ENCODE peak calls at places on chromosomes 3 and 15, in seven cellular contexts. S is left ventricle myocardium inferior, Z is osteoblast, N is right atrium auricular region, T is prostate gland, F is GM23338, Q is heart left ventricle. V is an unnamed sample.

GRCh38 chr15:77276096-77276495 is 143.8 kb downstream of the PEAK1 start:
- DNase-seq in S (no peak), Z (no peak), N (no peak), T (no peak), F (no peak), Q (no peak), V (no peak)

GRCh38 chr3:5006755-5007202 is 27.5 kb downstream of the BHLHE40 start:
- DNase-seq in S (no peak), Z (no peak), N (no peak), T (no peak), F (no peak), Q (no peak), V (no peak)

GRCh38 chr3:50428007-50428633 is 68.8 kb upstream of the TMEM115 start:
- DNase-seq in S (no peak), Z (no peak), N (no peak), T (no peak), F (no peak), Q (no peak), V (no peak)

GRCh38 chr3:66466606-66467270 is 34.1 kb downstream of the LRIG1 start:
- DNase-seq in S (no peak), Z (no peak), N (no peak), T (no peak), F (no peak), Q (no peak), V (no peak)

GRCh38 chr3:114775395-114775794 is 371.7 kb downstream of the ZBTB20 start:
- DNase-seq in S (no peak), Z (no peak), N (no peak), T (no peak), F (no peak), Q (no peak), V (no peak)

GRCh38 chr3:14146381-14147062 is 21.7 kb downstream of the TMEM43 start:
- DNase-seq in S (no peak), Z (peak), N (peak), T (no peak), F (no peak), Q (peak), V (no peak)

GRCh38 chr3:123286308-123287023 is 84.7 kb downstream of the SEC22A start:
- DNase-seq in S (no peak), Z (peak), N (peak), T (no peak), F (peak), Q (no peak), V (no peak)

GRCh38 chr3:46089237-46090011 is 62.1 kb upstream of the XCR1 start:
- DNase-seq in S (peak), Z (peak), N (peak), T (no peak), F (no peak), Q (peak), V (peak)

GRCh38 chr3:161069441-161070251 is 35.5 kb downstream of the B3GALNT1 start:
- DNase-seq in S (no peak), Z (peak), N (no peak), T (peak), F (no peak), Q (no peak), V (no peak)

GRCh38 chr15:25989327-25989726 is 126.2 kb upstream of the ATP10A start:
- DNase-seq in S (no peak), Z (no peak), N (no peak), T (no peak), F (peak), Q (no peak), V (no peak)

GRCh38 chr15:52153900-52154895 is 37.0 kb downstream of the GNB5 start:
- DNase-seq in S (no peak), Z (no peak), N (peak), T (no peak), F (no peak), Q (no peak), V (no peak)

GRCh38 chr3:46930945-46931403 is 45.6 kb downstream of the CCDC12 start:
- DNase-seq in S (no peak), Z (no peak), N (no peak), T (no peak), F (no peak), Q (no peak), V (peak)

GRCh38 chr15:38207591-38207990 is 45.0 kb upstream of the SPRED1 start:
- DNase-seq in S (no peak), Z (no peak), N (no peak), T (no peak), F (no peak), Q (no peak), V (no peak)

GRCh38 chr3:1010228-1010627 is 82.6 kb upstream of the CNTN6 start:
- DNase-seq in S (no peak), Z (no peak), N (no peak), T (no peak), F (no peak), Q (no peak), V (no peak)

GRCh38 chr15:62782100-62782791 is 260.3 kb upstream of the TPM1 start:
- DNase-seq in S (peak), Z (peak), N (peak), T (peak), F (peak), Q (peak), V (peak)

GRCh38 chr3:48215466-48215865 is 7.8 kb upstream of the CAMP start:
- DNase-seq in S (peak), Z (peak), N (peak), T (peak), F (no peak), Q (peak), V (peak)

GRCh38 chr3:55750525-55750924 is 263.4 kb upstream of the WNT5A start:
- DNase-seq in S (no peak), Z (peak), N (no peak), T (peak), F (no peak), Q (no peak), V (no peak)

GRCh38 chr15:78405336-78405924 is 32.6 kb upstream of the IREB2 start:
- DNase-seq in S (no peak), Z (no peak), N (no peak), T (no peak), F (peak), Q (no peak), V (no peak)

GRCh38 chr3:184937611-184938010 is 125.6 kb downstream of the VPS8 start:
- DNase-seq in S (no peak), Z (no peak), N (no peak), T (no peak), F (no peak), Q (no peak), V (no peak)

GRCh38 chr3:52551118-52551517 is 14.7 kb downstream of the UQCC5 start:
- DNase-seq in S (no peak), Z (no peak), N (no peak), T (no peak), F (no peak), Q (no peak), V (no peak)

GRCh38 chr15:83653639-83654378 is at the start of gene ADAMTSL3:
- DNase-seq in S (peak), Z (peak), N (peak), T (peak), F (peak), Q (peak), V (no peak)

GRCh38 chr3:188786424-188786823 is 385.3 kb upstream of the TPRG1 start:
- DNase-seq in S (no peak), Z (no peak), N (no peak), T (no peak), F (no peak), Q (no peak), V (no peak)

GRCh38 chr3:32198714-32199113 is 39.8 kb upstream of the CMTM8 start:
- DNase-seq in S (no peak), Z (no peak), N (no peak), T (no peak), F (no peak), Q (no peak), V (no peak)

GRCh38 chr3:32203854-32204253 is 34.6 kb upstream of the CMTM8 start:
- DNase-seq in S (no peak), Z (no peak), N (no peak), T (no peak), F (no peak), Q (no peak), V (no peak)

GRCh38 chr3:32200490-32200889 is 38.0 kb upstream of the CMTM8 start:
- DNase-seq in S (peak), Z (no peak), N (peak), T (no peak), F (no peak), Q (peak), V (peak)

GRCh38 chr3:32202496-32202895 is 36.0 kb upstream of the CMTM8 start:
- DNase-seq in S (no peak), Z (no peak), N (no peak), T (no peak), F (no peak), Q (no peak), V (no peak)

GRCh38 chr3:32200991-32201758 is 37.3 kb upstream of the CMTM8 start:
- DNase-seq in S (peak), Z (no peak), N (no peak), T (no peak), F (no peak), Q (peak), V (no peak)
- H3K27ac ChIP-seq in S (peak), Z (no peak), N (peak), T (no peak), F (no peak), Q (peak), V (peak)

GRCh38 chr15:48330045-48330840 is 986 bp upstream of the DUT start:
- DNase-seq in S (no peak), Z (peak), N (no peak), T (no peak), F (peak), Q (no peak), V (no peak)
- H3K4me3 ChIP-seq in S (peak), Z (peak), N (peak), T (peak), F (peak), Q (peak), V (peak)

GRCh38 chr3:127288343-127288742 is 497 bp upstream of the PRR20G start:
- DNase-seq in S (no peak), Z (no peak), N (no peak), T (no peak), F (no peak), Q (no peak), V (no peak)
- H3K27ac ChIP-seq in S (no peak), Z (no peak), N (no peak), T (no peak), F (no peak), Q (no peak), V (no peak)

GRCh38 chr3:178044320-178044719 is 491.9 kb upstream of the KCNMB2 start:
- DNase-seq in S (no peak), Z (no peak), N (no peak), T (no peak), F (no peak), Q (no peak), V (no peak)

GRCh38 chr3:178043084-178043483 is 493.2 kb upstream of the KCNMB2 start:
- DNase-seq in S (no peak), Z (no peak), N (no peak), T (no peak), F (no peak), Q (no peak), V (no peak)

GRCh38 chr3:178036745-178037144 is 499.5 kb upstream of the KCNMB2 start:
- DNase-seq in S (no peak), Z (peak), N (no peak), T (no peak), F (no peak), Q (no peak), V (no peak)

GRCh38 chr3:178047496-178047895 is 488.7 kb upstream of the KCNMB2 start:
- DNase-seq in S (no peak), Z (no peak), N (no peak), T (no peak), F (no peak), Q (no peak), V (no peak)

DNA sequence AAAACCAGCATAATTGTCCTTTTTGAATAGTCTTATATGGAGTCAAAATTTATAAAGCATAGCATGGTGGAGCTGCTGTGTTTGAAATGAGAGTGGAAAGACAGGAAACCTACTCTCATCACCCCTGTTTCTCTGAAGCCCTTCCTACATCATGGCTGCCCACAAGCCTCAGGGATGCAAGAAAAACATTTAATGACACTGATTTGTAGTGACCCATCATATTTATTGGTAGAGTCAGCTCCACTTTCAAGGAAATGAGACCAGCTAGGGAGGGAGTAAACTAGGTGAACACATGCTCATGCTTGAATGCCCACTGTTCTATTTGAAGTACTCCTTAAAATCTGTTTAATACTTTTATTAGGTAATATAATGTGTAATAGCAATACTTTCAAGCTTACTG is 494.3 kb upstream of the KCNMB2 start:
- DNase-seq in S (no peak), Z (no peak), N (no peak), T (no peak), F (no peak), Q (no peak), V (no peak)
- H3K4me3 ChIP-seq in S (no peak), Z (no peak), N (no peak), T (no peak), F (no peak), Q (no peak), V (no peak)

DNA sequence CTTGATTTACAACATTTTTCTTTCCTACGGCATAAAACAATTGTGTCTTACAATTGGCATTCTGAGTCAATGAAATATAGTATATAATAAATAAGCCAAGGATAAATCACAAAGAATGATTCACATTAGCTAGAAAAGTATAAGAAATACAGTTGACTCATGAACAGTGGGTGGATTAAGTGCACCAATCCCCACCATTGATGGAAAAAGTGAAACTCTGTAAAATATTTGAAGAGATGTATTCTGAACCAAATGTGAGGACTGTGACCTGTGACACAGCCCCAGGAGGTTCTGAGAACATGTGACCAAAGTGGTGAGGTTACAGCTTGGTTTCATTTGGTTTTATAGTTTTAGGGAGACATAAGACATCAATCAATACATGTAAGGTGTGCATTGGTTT is 227.5 kb downstream of the ALCAM start:
- DNase-seq in S (no peak), Z (peak), N (no peak), T (no peak), F (no peak), Q (no peak), V (no peak)
- H3K27ac ChIP-seq in S (no peak), Z (peak), N (no peak), T (no peak), F (no peak), Q (no peak), V (no peak)

GRCh38 chr15:101439920-101440319 is 49.6 kb downstream of the PCSK6 start:
- DNase-seq in S (no peak), Z (peak), N (peak), T (no peak), F (no peak), Q (no peak), V (no peak)
- H3K4me3 ChIP-seq in S (peak), Z (peak), N (no peak), T (no peak), F (no peak), Q (no peak), V (no peak)

V was measured in gastrocnemius medialis.